ENCODE peak calls at places on chromosomes 4 and X, in nine cellular contexts. R, G, V, B, D, W, X, P and O are unnamed samples.

GRCh38 chr4:5843573-5844239 is 49.2 kb downstream of the CRMP1 start:
- DNase-seq in R (no peak), G (no peak), V (no peak), B (no peak), D (no peak), W (no peak), X (no peak), P (no peak), O (no peak)

GRCh38 chr4:166435449-166435848 is 562.4 kb downstream of the TLL1 start:
- DNase-seq in R (no peak), G (no peak), V (no peak), B (no peak), D (peak; percentile 75), W (no peak), X (peak; percentile 88), P (peak; percentile 70), O (no peak)

GRCh38 chr4:52091811-52092210 is 40.7 kb downstream of the SPATA18 start:
- DNase-seq in R (no peak), G (peak; percentile 7), V (no peak), B (no peak), D (no peak), W (no peak), X (no peak), P (no peak), O (no peak)

GRCh38 chr4:102036016-102036415 is 245.5 kb downstream of the BANK1 start:
- DNase-seq in R (no peak), G (no peak), V (no peak), B (no peak), D (no peak), W (no peak), X (no peak), P (no peak), O (no peak)

GRCh38 chrX:117973175-117974075 is 143.2 kb downstream of the KLHL13 start:
- DNase-seq in R (no peak), G (peak; percentile 37), V (no peak), B (no peak), D (peak; percentile 9), W (no peak), X (no peak), P (no peak), O (no peak)

GRCh38 chr4:129978315-129978714 is 882.4 kb downstream of the C4orf33 start:
- DNase-seq in R (no peak), G (no peak), V (no peak), B (no peak), D (no peak), W (no peak), X (no peak), P (no peak), O (no peak)

GRCh38 chr4:120939693-120940092 is 17.2 kb upstream of the PRDM5 start:
- DNase-seq in R (no peak), G (no peak), V (no peak), B (no peak), D (no peak), W (no peak), X (no peak), P (no peak), O (no peak)

GRCh38 chr4:139144161-139144859 is 32.7 kb downstream of the ELF2 start:
- DNase-seq in R (no peak), G (no peak), V (no peak), B (peak; percentile 29), D (peak; percentile 59), W (peak; percentile 24), X (peak; percentile 26), P (peak; percentile 43), O (no peak)

GRCh38 chrX:42778096-42778495 is at the start of gene PPP1R2C:
- DNase-seq in R (no peak), G (no peak), V (no peak), B (no peak), D (no peak), W (no peak), X (no peak), P (no peak), O (no peak)

GRCh38 chr4:38034986-38035882 is 75.0 kb downstream of the PTTG2 start:
- DNase-seq in R (peak; percentile 57), G (peak; percentile 25), V (peak; percentile 22), B (no peak), D (peak; percentile 43), W (no peak), X (no peak), P (peak; percentile 43), O (peak; percentile 9)